ENCODE peak calls at places on chromosomes 6 and 20, in nine cellular contexts. Q is uterus, A is heart left ventricle, Y is psoas muscle, H is progenitor cell of endocrine pancreas, M is tibial nerve, E is GM13976, S is fibroblast of the aortic adventitia, R is transverse colon. N is an unnamed sample.

GRCh38 chr6:96420294-96420693 is 101.3 kb upstream of the UFL1 start:
- DNase-seq in Q (no peak), A (no peak), Y (no peak), H (no peak), M (no peak), E (no peak), S (no peak), R (no peak), N (no peak)

GRCh38 chr6:150248300-150248699 is 105.5 kb downstream of the PPP1R14C start:
- DNase-seq in Q (no peak), A (no peak), Y (no peak), H (no peak), M (no peak), E (no peak), S (no peak), R (no peak), N (no peak)

GRCh38 chr20:42204261-42204660 is 586.1 kb upstream of the CHD6 start:
- DNase-seq in Q (no peak), A (no peak), Y (no peak), H (no peak), M (no peak), E (no peak), S (no peak), R (no peak), N (no peak)

GRCh38 chr20:46975976-46976375 is 81.3 kb downstream of the EYA2 start:
- DNase-seq in Q (no peak), A (no peak), Y (no peak), H (no peak), M (no peak), E (no peak), S (no peak), R (no peak), N (no peak)

GRCh38 chr6:167415441-167415961 is 90.6 kb downstream of the TTLL2 start:
- DNase-seq in Q (no peak), A (no peak), Y (no peak), H (no peak), M (no peak), E (no peak), S (no peak), R (no peak), N (no peak)

GRCh38 chr6:122042380-122042779 is 357.1 kb upstream of the HSF2 start:
- DNase-seq in Q (no peak), A (no peak), Y (no peak), H (no peak), M (no peak), E (no peak), S (no peak), R (no peak), N (no peak)

GRCh38 chr6:136658711-136659110 is 108.5 kb upstream of the MAP7 start:
- DNase-seq in Q (no peak), A (no peak), Y (no peak), H (no peak), M (no peak), E (no peak), S (no peak), R (no peak), N (no peak)

GRCh38 chr6:113412589-113413367 is 444.4 kb upstream of the MARCKS start:
- DNase-seq in Q (no peak), A (no peak), Y (no peak), H (no peak), M (no peak), E (no peak), S (no peak), R (no peak), N (no peak)

GRCh38 chr6:42028234-42029061 is 21.9 kb upstream of the TAF8 start:
- DNase-seq in Q (no peak), A (peak), Y (no peak), H (no peak), M (no peak), E (no peak), S (peak), R (no peak), N (no peak)

GRCh38 chr20:13037727-13038126 is 29.0 kb downstream of the SPTLC3 start:
- DNase-seq in Q (no peak), A (no peak), Y (no peak), H (no peak), M (no peak), E (no peak), S (no peak), R (no peak), N (no peak)

DNA sequence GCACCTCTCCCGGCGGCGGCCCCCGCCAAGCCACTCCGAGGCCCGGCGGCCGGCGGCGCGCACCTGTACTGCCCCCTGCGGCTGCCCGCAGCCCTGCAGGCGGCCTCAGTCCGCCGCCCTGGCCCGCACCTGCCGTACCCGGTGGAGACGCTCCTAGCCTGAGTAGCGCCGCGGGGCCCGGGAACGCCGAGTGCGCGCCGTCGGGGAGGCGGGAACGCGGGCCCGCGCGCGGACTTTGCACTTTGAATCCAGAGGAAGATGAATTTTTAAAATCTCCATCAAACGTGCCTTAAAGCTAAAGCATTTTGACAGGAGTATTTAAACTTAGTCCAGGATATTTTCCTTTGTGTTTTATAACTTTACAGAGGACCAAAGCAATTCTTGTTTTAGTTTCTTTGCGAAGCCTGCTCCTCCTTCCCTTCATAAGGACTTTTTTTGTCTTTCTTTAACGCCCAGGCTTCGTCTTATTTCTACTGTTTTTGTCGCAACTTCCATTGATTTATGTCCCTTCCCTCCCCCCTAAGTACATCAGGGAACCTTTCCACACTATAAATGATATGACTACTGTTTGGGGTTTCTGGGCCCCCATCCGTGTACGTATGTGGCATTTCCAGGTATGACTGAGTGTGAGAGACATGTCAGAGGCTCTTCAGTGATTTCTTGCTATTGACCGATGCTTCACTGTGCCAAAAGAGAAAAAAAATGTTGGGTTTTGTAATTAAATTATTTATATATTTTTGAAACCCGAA is 2.0 kb downstream of the FOXQ1 start:
- DNase-seq in Q (no peak), A (no peak), Y (no peak), H (peak), M (no peak), E (peak), S (no peak), R (peak), N (no peak)
- TF ChIP-seq CTCF in Q (no peak), A (peak), Y (peak), H (peak), M (no peak), E (peak), S (peak), R (no peak), N (no peak)

DNA sequence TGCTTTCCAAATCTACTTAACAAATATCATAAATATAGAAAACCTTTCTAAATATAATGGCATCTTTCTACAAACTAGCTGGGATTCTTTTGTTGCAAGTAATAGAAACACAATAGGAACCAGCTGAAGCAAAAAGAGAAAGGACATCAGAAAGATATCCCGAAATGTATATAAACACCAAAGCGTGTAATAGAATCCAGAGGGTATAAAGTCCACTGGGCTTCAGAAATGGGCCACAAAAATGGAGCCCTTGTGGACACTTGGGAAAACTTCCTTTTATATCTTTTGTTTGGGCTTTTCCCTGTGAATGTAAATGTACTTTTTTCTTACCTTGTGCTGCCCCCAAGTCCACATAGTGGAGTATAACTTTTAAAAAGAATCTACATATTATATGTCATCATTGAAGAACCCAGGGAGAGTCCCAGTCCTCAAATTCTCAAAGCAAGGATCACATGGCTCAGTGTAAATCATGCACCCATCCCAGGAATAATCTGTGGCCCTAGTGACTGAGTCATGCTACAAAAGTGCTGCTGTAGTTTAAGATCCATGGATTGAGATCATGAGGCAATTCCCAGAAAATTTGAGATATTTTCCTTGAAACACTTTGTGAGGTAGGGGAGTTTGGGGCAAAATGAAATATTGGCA is 457.0 kb downstream of the EPM2A start:
- DNase-seq in Q (no peak), A (no peak), Y (no peak), H (no peak), M (no peak), E (no peak), S (peak), R (no peak), N (no peak)
- TF ChIP-seq CTCF in Q (no peak), A (no peak), Y (no peak), H (no peak), M (no peak), E (no peak), S (no peak), R (no peak), N (no peak)

GRCh38 chr20:34859367-34859766 is 13.3 kb downstream of the GGT7 start:
- DNase-seq in Q (no peak), A (no peak), Y (no peak), H (no peak), M (no peak), E (no peak), S (no peak), R (no peak), N (no peak)

GRCh38 chr20:34863421-34863965 is 9.2 kb downstream of the GGT7 start:
- DNase-seq in Q (no peak), A (no peak), Y (no peak), H (no peak), M (no peak), E (no peak), S (no peak), R (no peak), N (no peak)

GRCh38 chr20:34861386-34862084 is 11.1 kb downstream of the GGT7 start:
- DNase-seq in Q (no peak), A (no peak), Y (peak), H (no peak), M (no peak), E (no peak), S (no peak), R (peak), N (no peak)

GRCh38 chr20:34862724-34863123 is 9.9 kb downstream of the GGT7 start:
- DNase-seq in Q (no peak), A (no peak), Y (no peak), H (no peak), M (no peak), E (no peak), S (no peak), R (no peak), N (no peak)

GRCh38 chr20:34859826-34860545 is 12.7 kb downstream of the GGT7 start:
- DNase-seq in Q (no peak), A (no peak), Y (no peak), H (no peak), M (no peak), E (no peak), S (no peak), R (no peak), N (no peak)
- TF ChIP-seq CTCF in Q (no peak), A (no peak), Y (no peak), H (no peak), M (no peak), E (no peak), S (no peak), R (no peak), N (no peak)

DNA sequence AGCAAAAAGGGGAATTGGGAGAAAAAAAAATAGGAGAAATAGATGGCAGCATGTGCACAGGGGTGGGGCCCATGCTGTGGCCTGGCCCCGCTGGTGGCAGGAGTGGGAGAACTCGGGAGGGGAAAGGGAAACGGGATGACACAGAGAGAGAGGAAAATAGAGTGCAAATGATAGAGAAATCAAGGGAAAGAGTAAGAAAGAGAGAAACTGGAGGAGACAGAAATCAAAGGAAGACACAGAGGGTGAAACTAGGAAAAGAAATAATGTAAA is 15.4 kb upstream of the GOPC start:
- DNase-seq in Q (no peak), A (no peak), Y (no peak), H (no peak), M (no peak), E (no peak), S (no peak), R (no peak), N (no peak)
- TF ChIP-seq CTCF in Q (no peak), A (no peak), Y (no peak), H (no peak), M (no peak), E (no peak), S (no peak), R (no peak), N (no peak)

GRCh38 chr20:16694176-16694575 is 35.6 kb upstream of the SNRPB2 start:
- DNase-seq in Q (no peak), A (no peak), Y (no peak), H (no peak), M (no peak), E (no peak), S (no peak), R (no peak), N (no peak)

GRCh38 chr20:16701296-16701695 is 28.5 kb upstream of the SNRPB2 start:
- DNase-seq in Q (no peak), A (no peak), Y (no peak), H (no peak), M (no peak), E (no peak), S (no peak), R (no peak), N (no peak)

GRCh38 chr20:16695633-16696032 is 34.2 kb upstream of the SNRPB2 start:
- DNase-seq in Q (no peak), A (no peak), Y (no peak), H (no peak), M (no peak), E (no peak), S (no peak), R (no peak), N (no peak)

GRCh38 chr20:16703570-16703969 is 26.3 kb upstream of the SNRPB2 start:
- DNase-seq in Q (no peak), A (no peak), Y (no peak), H (no peak), M (no peak), E (no peak), S (no peak), R (no peak), N (no peak)

GRCh38 chr20:16699287-16699686 is 30.5 kb upstream of the SNRPB2 start:
- DNase-seq in Q (no peak), A (no peak), Y (no peak), H (no peak), M (no peak), E (no peak), S (no peak), R (no peak), N (no peak)
- TF ChIP-seq CTCF in Q (no peak), A (no peak), Y (peak), H (no peak), M (no peak), E (no peak), S (no peak), R (no peak), N (no peak)

GRCh38 chr20:61042501-61043385 is 209.3 kb upstream of the CDH4 start:
- DNase-seq in Q (no peak), A (no peak), Y (no peak), H (no peak), M (no peak), E (no peak), S (no peak), R (no peak), N (no peak)

GRCh38 chr20:61045091-61045490 is 207.0 kb upstream of the CDH4 start:
- DNase-seq in Q (no peak), A (no peak), Y (no peak), H (no peak), M (no peak), E (no peak), S (no peak), R (no peak), N (no peak)

GRCh38 chr20:61045876-61046585 is 206.0 kb upstream of the CDH4 start:
- DNase-seq in Q (no peak), A (peak), Y (peak), H (peak), M (no peak), E (no peak), S (no peak), R (no peak), N (no peak)

GRCh38 chr20:61043681-61044080 is 208.4 kb upstream of the CDH4 start:
- DNase-seq in Q (no peak), A (no peak), Y (no peak), H (no peak), M (no peak), E (no peak), S (no peak), R (no peak), N (no peak)

GRCh38 chr20:61044499-61044898 is 207.6 kb upstream of the CDH4 start:
- DNase-seq in Q (no peak), A (no peak), Y (no peak), H (no peak), M (no peak), E (no peak), S (no peak), R (no peak), N (no peak)
- TF ChIP-seq CTCF in Q (no peak), A (no peak), Y (no peak), H (no peak), M (no peak), E (no peak), S (no peak), R (no peak), N (no peak)